ENCODE peak calls at places on chromosome 1, in seven cellular contexts. Z, Q, T, G, X, V and M are unnamed samples.

GRCh38 chr1:169680377-169681019 is 30.9 kb downstream of the SELL start:
- DNase-seq in T (no peak), Q (no peak), G (no peak), V (no peak), X (no peak), Z (no peak), M (no peak)

GRCh38 chr1:228148971-228149340 is 774 bp upstream of the GJC2 start:
- DNase-seq in T (no peak), G (no peak), Q (no peak), V (no peak), X (no peak), Z (no peak), M (no peak)

GRCh38 chr1:9551984-9552383 is 12.7 kb downstream of the SLC25A33 start:
- DNase-seq in Q (no peak), X (no peak), Z (no peak), V (no peak), T (no peak), G (no peak), M (no peak)

GRCh38 chr1:19439464-19440171 is 45.7 kb downstream of the CAPZB start:
- DNase-seq in Z (peak), T (no peak), Q (peak), G (peak), X (no peak), V (peak), M (no peak)

GRCh38 chr1:156889802-156890585 is 3.5 kb upstream of the PEAR1 start:
- DNase-seq in Q (peak), Z (peak), T (peak), V (peak), X (peak), G (peak), M (peak)

GRCh38 chr1:48177257-48177656 is 45.3 kb upstream of the SLC5A9 start:
- DNase-seq in T (no peak), G (no peak), V (no peak), Q (no peak), X (no peak), Z (peak), M (no peak)

GRCh38 chr1:107135466-107135865 is 5.4 kb upstream of the NTNG1 start:
- DNase-seq in Z (peak), T (no peak), G (no peak), X (peak), Q (no peak), V (peak), M (peak)

GRCh38 chr1:245177071-245177900 is 22.5 kb downstream of the KIF26B start:
- DNase-seq in G (no peak), X (no peak), T (no peak), Q (no peak), V (no peak), Z (peak), M (no peak)

GRCh38 chr1:183164350-183164749 is 21.7 kb upstream of the LAMC2 start:
- DNase-seq in Z (peak), X (no peak), G (no peak), T (no peak), Q (no peak), V (no peak), M (peak)

GRCh38 chr1:209428241-209428921 is 155.1 kb upstream of the CAMK1G start:
- DNase-seq in X (no peak), T (no peak), Q (no peak), V (no peak), Z (no peak), G (no peak), M (no peak)

GRCh38 chr1:2148691-2149090 is 45.9 kb downstream of the FAAP20 start:
- DNase-seq in X (no peak), G (no peak), T (peak), V (peak), Q (no peak), Z (peak), M (no peak)

GRCh38 chr1:109543988-109544735 is 4.3 kb upstream of the GNAI3 start:
- DNase-seq in Q (no peak), X (no peak), Z (no peak), V (no peak), G (no peak), T (no peak), M (no peak)

GRCh38 chr1:198879711-198880306 is 241.0 kb downstream of the PTPRC start:
- DNase-seq in V (no peak), X (no peak), G (no peak), Z (no peak), T (no peak), Q (no peak), M (no peak)

GRCh38 chr1:8763888-8764287 is 53.6 kb downstream of the RERE start:
- DNase-seq in G (no peak), T (no peak), X (no peak), V (no peak), Q (no peak), Z (peak), M (no peak)

GRCh38 chr1:41851589-41851988 is 67.1 kb downstream of the HIVEP3 start:
- DNase-seq in G (no peak), T (no peak), Q (peak), X (peak), V (no peak), Z (peak), M (peak)

GRCh38 chr1:201693887-201694614 is 134.9 kb upstream of the IPO9 start:
- DNase-seq in G (no peak), V (no peak), Q (no peak), T (no peak), Z (no peak), X (no peak), M (no peak)

GRCh38 chr1:14598498-14599172 is at the start of gene KAZN:
- DNase-seq in X (no peak), Q (peak), V (no peak), G (no peak), T (no peak), Z (no peak), M (no peak)

GRCh38 chr1:178196631-178197030 is 102.7 kb downstream of the RASAL2 start:
- DNase-seq in T (no peak), Q (no peak), V (no peak), X (no peak), G (no peak), Z (no peak), M (no peak)

GRCh38 chr1:246779561-246780175 is 55.5 kb downstream of the SCCPDH start:
- DNase-seq in V (no peak), T (no peak), Q (no peak), G (peak), X (no peak), Z (no peak), M (no peak)

GRCh38 chr1:239987103-239987745 is 104.5 kb upstream of the FMN2 start:
- DNase-seq in X (peak), Z (peak), T (no peak), V (peak), G (no peak), Q (no peak), M (peak)

GRCh38 chr1:161198206-161198876 is 513 bp downstream of the ADAMTS4 start:
- DNase-seq in X (peak), Q (peak), Z (peak), T (no peak), G (peak), V (no peak), M (peak)

GRCh38 chr1:152111515-152111968 is 3.7 kb downstream of the TCHH start:
- DNase-seq in T (no peak), Q (no peak), Z (peak), X (peak), V (peak), G (no peak), M (no peak)

GRCh38 chr1:180632326-180633088 is 685 bp downstream of the XPR1 start:
- DNase-seq in G (no peak), V (peak), T (peak), Z (no peak), X (peak), Q (peak), M (peak)

GRCh38 chr1:9867408-9868243 is 42.4 kb downstream of the CTNNBIP1 start:
- DNase-seq in Z (peak), Q (peak), V (peak), T (peak), G (peak), X (peak), M (peak)

GRCh38 chr1:202237052-202237451 is 43.5 kb downstream of the LGR6 start:
- DNase-seq in T (no peak), X (peak), Q (no peak), G (peak), V (peak), Z (peak), M (peak)

GRCh38 chr1:182143154-182143657 is 81.7 kb upstream of the ZNF648 start:
- DNase-seq in G (peak), Q (peak), T (peak), X (peak), Z (peak), V (peak), M (peak)

GRCh38 chr1:109823543-109824348 is 60.0 kb upstream of the EPS8L3 start:
- DNase-seq in V (no peak), T (no peak), G (peak), X (peak), Z (no peak), Q (no peak), M (peak)

GRCh38 chr1:40431385-40431784 is 18.9 kb upstream of the ZFP69B start:
- DNase-seq in V (no peak), Z (no peak), G (no peak), T (no peak), X (no peak), Q (no peak), M (no peak)

GRCh38 chr1:16088996-16089395 is 15.5 kb upstream of the FAM131C start:
- DNase-seq in Z (peak), G (no peak), Q (no peak), X (peak), T (no peak), V (no peak), M (no peak)

GRCh38 chr1:69258842-69259241 is 308.9 kb upstream of the LRRC7 start:
- DNase-seq in T (no peak), X (no peak), Z (no peak), G (no peak), Q (no peak), V (no peak), M (no peak)

GRCh38 chr1:216936779-216937178 is 213.6 kb upstream of the ESRRG start:
- DNase-seq in X (no peak), Q (no peak), V (no peak), T (no peak), Z (no peak), G (no peak), M (no peak)

GRCh38 chr1:76068542-76068941 is 6.0 kb upstream of the ST6GALNAC3 start:
- DNase-seq in Q (no peak), X (peak), V (no peak), T (no peak), Z (peak), G (no peak), M (peak)